ENCODE peak calls at places on chromosomes 16 and 17, in four cellular contexts. J is A549, Z is ovary, T is right lobe of liver. D is an unnamed sample. For H3K4me1, the result is how much of the 10 kb centered on the place peaks cover.

GRCh38 chr17:42333053-42333452 is 44.8 kb downstream of the STAT5A start:
- DNase-seq in Z (no peak), T (no peak), J (no peak), D (no peak)

GRCh38 chr17:31425646-31426045 is 34.2 kb downstream of the RAB11FIP4 start:
- DNase-seq in T (peak), Z (no peak), J (no peak), D (peak)

GRCh38 chr17:82110298-82110697 is 12.3 kb upstream of the FASN start:
- DNase-seq in Z (no peak), T (no peak), J (no peak), D (no peak)

GRCh38 chr16:65010136-65010535 is 111.7 kb downstream of the CDH11 start:
- DNase-seq in Z (no peak), J (no peak), T (no peak), D (no peak)

GRCh38 chr17:65548570-65548969 is 12.9 kb downstream of the AXIN2 start:
- DNase-seq in T (no peak), J (no peak), Z (no peak), D (no peak)

GRCh38 chr16:67663151-67663876 is 2.6 kb downstream of the PARD6A start:
- DNase-seq in T (peak), J (peak), Z (no peak), D (peak)

GRCh38 chr16:84461029-84461415 is 43.4 kb downstream of the MEAK7 start:
- DNase-seq in Z (no peak), J (no peak), T (no peak), D (no peak)

GRCh38 chr17:40557531-40558299 is 7.6 kb downstream of the CCR7 start:
- DNase-seq in Z (peak), T (peak), J (no peak), D (peak)

GRCh38 chr17:68085751-68086445 is 50.4 kb downstream of the KPNA2 start:
- DNase-seq in Z (no peak), J (no peak), T (no peak), D (no peak)

GRCh38 chr17:39867084-39867890 is 715 bp upstream of the ZPBP2 start:
- DNase-seq in J (no peak), T (no peak), Z (no peak), D (no peak)

GRCh38 chr17:38465420-38466345 is 37.4 kb downstream of the ARHGAP23 start:
- DNase-seq in Z (peak), J (peak), T (no peak), D (peak)

DNA sequence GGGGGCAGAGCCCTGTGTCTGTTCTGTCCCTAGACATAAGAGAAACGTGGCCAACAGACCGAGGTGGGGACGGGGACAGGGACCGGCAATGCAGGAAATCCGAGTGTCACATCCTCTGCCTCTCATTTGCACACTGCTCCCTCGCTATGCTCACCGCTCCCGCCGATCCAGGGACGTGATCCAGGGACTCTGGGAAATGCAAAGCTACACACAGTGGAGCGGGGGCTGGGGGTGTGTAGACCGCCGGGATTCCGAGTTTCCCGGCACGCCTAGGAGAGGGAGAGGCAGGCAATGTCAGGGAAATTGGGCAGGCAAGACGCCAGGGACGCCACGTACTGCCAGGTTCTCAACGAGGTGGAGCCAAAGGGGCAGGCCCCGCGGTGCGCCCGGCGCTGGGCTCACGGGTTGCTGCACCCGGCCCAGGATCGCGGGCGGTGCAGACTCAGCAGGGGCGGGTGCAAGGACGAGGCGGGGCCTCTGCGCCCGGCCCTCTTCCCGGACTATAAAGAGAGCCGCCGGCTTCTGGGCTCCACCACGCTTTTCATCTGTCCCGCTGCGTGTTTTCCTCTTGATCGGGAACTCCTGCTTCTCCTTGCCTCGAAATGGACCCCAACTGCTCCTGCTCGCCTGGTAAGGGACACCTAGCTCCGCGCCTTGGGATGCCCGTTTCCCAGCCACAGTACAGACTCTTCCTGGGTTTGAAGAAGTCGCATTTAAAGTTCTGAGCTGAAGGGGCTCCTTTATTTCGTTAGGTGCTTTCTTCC is at the start of gene MT1X:
- DNase-seq in Z (peak), T (peak), J (peak), D (peak)
- TF ChIP-seq POLR2A in Z (peak), T (peak), J (peak), D (peak)

GRCh38 chr16:10957771-10958486 is 13.6 kb downstream of the CLEC16A start:
- DNase-seq in T (no peak), J (no peak), Z (no peak), D (no peak)
- H3K4me1 ChIP-seq in T (under half), J (under half), Z (under half), D (under half)

DNA sequence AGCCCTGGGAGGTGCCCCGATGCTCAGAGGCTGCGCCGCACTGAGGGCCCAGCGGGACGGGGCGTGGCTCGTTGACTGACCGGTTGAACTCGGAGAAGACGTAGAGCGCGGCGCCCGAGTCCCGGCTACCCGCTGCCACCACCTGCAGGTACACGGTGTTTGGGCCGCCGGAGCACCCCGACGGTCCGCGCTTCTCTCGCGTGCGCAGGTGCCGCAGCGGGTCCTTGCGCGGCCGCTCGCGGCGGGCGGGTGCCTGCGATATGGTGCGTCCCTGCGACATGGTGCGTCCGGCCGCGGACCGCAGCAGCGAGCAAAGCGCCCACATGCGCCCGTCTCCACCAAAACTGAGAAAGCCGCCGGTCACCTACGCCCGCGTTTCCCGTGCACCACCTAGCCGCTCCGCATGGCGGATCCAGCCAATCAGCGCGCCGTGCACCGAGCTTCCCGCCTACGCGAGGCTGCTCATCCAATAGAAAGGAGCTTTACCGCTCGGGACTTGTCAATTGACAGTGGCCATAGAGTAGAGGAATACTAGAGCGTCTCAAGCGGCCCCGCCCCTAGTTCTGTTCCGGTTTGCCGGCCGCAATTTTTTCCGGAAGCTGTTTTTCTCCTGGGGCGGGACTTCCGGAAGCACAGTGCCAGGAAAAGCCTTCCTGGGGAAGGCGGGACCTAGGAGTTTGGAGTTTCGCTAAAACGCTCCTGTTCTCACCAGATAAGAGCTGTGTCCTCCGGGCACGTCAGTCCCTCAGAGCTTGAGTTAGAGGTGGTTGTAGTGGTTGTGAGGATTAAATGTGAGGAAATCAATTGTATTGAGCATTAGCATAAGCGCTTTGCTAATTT is at the start of gene ELAC2:
- DNase-seq in Z (peak), J (peak), T (peak), D (peak)
- TF ChIP-seq POLR2A in Z (peak), J (peak), T (peak), D (peak)

GRCh38 chr17:77877674-77878355 is 80.7 kb upstream of the TNRC6C start:
- DNase-seq in T (no peak), J (no peak), Z (no peak), D (no peak)

GRCh38 chr17:77877019-77877418 is 81.5 kb upstream of the TNRC6C start:
- DNase-seq in Z (no peak), T (no peak), J (no peak), D (no peak)

GRCh38 chr17:77875051-77875780 is 83.3 kb upstream of the TNRC6C start:
- DNase-seq in J (no peak), Z (no peak), T (peak), D (no peak)

GRCh38 chr17:77874303-77875050 is 84.0 kb upstream of the TNRC6C start:
- DNase-seq in Z (no peak), J (no peak), T (no peak), D (no peak)

DNA sequence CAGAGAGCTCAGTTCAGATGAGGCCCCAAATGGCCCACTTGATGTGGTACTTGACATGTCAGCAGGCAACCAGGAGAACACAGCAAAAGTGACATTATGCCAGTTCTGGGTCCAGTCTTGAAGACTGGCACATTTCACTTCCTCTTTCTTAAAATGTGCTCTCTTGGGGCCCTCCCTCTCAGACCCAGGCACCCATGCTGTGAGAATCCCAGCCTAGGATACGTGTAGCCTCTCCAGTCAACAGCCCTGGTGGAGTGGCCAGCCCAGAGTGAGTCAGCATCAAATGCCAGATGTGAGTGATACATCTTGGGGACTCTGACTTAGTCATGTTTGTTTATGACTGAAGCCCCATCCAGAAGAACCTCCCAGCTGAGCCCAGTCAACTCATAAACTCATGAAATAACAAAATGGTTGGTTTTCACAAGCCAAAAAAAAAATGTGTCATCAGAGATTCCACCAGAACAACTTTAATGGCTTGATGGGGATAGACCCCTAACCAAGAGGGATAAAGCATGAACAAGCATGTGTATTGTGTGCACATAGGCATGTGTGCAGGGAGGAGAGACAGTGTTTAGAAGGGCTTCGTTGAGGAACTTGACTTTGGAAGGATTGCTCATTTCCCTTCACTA is 82.5 kb upstream of the TNRC6C start:
- DNase-seq in Z (no peak), T (no peak), J (peak), D (no peak)
- H3K4me1 ChIP-seq in Z (under half), T (under half), J (under half), D (under half)

GRCh38 chr17:1003633-1003971 is 6.7 kb downstream of the TIMM22 start:
- DNase-seq in J (no peak), T (no peak), Z (no peak), D (no peak)

GRCh38 chr17:1002771-1003555 is 6.0 kb downstream of the TIMM22 start:
- DNase-seq in J (no peak), T (no peak), Z (no peak), D (peak)

GRCh38 chr17:1002412-1002753 is 5.5 kb downstream of the TIMM22 start:
- DNase-seq in J (no peak), T (no peak), Z (no peak), D (no peak)

GRCh38 chr17:1000597-1001490 is 3.9 kb downstream of the TIMM22 start:
- DNase-seq in T (peak), Z (no peak), J (no peak), D (no peak)

DNA sequence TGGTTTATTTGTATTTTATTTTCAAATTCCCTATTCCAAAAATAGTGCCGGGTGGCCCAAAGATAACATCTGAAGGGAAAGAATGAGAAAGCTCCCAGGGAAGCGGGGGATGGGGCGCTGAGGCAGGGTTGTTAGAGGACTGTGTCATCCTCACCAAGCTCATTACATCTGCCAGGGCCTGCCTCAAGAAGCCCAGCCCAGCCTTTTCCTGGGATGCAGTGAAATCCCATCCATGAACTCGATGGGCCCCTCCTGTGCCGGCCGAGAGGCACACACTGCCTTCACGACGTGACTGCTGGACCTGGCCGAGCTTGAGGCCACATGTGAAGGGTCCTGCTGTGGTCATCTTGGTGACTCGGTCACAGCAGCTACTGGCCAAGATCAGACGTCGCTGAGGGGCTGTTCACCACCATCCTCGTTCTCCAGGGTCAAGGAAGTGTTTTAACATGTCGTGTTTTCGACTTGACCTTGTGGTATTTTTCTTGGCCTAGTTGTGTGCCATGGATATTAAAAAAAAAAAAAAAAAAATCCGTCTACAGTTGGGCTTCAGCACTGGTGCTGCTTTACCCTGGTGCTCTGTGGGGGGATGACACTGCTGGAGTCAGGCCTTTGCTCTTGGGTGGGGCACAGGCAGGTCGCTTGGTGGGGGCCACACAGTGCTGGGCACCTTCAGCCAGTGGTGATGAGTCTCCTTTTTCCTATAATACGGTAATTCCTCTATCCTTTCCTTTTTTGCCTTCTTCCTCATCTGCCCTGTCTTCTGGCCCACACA is 4.9 kb downstream of the TIMM22 start:
- DNase-seq in T (no peak), Z (no peak), J (no peak), D (no peak)
- TF ChIP-seq POLR2A in T (no peak), Z (no peak), J (no peak), D (no peak)

DNA sequence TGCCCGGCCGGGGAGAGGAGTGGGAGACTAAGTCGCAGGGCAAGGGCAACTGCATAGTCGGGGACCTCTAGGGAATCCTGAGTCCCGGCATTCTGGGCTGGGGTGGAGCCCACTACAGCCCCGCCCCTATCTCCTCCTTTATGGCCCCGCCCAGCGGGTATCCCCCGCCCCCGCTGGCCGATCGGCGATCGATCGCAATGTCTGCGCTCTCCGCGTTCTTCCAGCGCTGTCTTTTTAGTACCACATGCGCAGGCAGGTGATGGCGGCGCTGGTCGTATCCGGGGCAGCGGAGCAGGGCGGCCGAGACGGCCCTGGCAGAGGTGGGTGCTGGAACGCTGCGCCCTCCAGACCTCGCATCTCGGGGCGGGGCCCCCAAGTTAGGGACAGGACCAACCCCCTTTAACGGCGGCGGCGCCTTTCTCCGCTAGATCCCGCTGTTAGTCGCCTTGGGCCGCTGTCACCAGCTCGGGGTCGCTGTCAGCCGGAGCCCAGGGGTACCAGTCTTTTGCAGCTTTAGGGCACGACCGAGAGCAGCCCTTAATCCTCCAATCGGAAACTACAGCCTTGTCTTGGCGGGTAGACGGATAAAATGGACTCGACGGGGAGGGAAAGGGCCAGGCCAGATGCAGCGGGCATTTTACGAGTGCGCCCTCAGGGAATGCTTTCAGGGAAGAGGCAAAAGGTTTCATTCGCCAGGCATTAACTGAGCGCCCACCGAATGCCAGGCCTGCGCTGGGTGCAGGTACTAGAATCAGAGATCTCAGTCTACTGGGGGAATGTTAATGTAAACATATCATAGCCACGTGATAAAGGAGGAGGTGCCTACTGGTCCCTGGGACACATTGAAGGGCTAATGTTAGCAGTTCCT is at the start of gene DPH1:
- DNase-seq in T (peak), Z (peak), J (peak), D (peak)
- H3K4me1 ChIP-seq in T (under half), Z (under half), J (under half), D (under half)

DNA sequence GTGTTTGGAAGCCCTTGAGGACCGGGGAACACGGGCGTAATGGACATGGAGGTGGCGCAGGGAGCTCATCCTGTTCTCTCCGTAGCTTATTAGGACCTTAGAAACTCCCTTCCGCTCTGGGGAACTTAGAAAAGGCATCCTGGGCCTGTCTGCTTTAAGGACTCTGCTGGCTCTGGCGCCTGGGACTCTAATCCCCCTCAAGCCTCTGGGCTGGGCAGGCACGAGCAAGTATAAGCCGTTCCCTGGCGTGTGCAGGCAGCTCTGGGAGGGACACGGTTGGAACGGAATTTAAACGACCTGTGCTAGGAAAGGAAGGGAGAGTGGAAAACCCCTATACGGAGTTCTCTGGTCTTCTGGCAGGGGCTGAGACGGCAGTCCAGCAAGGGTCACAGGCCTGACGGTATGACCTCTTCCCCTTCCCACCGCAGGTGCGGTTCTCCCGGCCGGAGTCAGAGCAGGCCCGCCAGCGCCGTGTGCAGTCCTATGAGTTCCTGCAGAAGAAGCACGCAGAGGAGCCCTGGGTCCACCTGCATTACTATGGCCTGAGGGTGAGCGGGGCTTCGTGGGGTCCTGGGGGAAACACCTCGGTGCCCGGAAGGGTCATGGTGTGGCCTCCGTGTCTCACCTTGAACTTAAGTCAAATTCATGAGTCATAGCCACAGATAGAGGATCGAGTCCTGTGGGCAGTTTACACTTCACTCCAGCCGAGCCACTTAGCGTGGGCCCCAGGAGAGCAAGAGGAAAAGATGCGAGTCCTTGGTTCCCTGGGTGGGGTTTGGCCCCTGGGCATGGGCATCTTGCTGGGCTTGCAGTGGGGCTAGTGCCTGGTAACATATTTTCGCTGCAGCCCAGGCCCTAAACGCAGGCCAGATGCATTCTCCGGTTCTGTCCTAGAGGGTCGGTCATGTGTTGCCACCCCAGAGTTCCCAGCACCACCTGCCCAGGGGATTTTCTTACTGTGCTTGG is 17.7 kb downstream of the POLR3E start:
- DNase-seq in Z (no peak), T (no peak), J (no peak), D (peak)
- TF ChIP-seq POLR2A in Z (no peak), T (no peak), J (no peak), D (no peak)

GRCh38 chr17:50745631-50746030 is 21.7 kb downstream of the ANKRD40CL start:
- DNase-seq in J (no peak), T (no peak), Z (no peak), D (no peak)
- H3K4me1 ChIP-seq in J (under half), T (under half), Z (under half), D (under half)

D was measured in body of pancreas.